ENCODE peak calls at places on chromosomes 13 and 19, in nine cellular contexts. F is A673, Z is GM23338, M is uterus, O is stomach, N is ovary, X is GM06990, U is WTC11, I is heart right ventricle. W is an unnamed sample.

GRCh38 chr13:113769881-113770280 is 10.9 kb downstream of the TMEM255B start:
- DNase-seq in F (no peak), Z (no peak), M (no peak), O (peak; percentile 11), N (no peak), X (no peak), U (no peak), I (no peak), W (no peak)

GRCh38 chr13:33351324-33351723 is 65.8 kb upstream of the STARD13 start:
- DNase-seq in F (peak; percentile 37), Z (no peak), M (no peak), O (no peak), N (no peak), X (no peak), U (no peak), I (peak; percentile 36), W (no peak)

GRCh38 chr13:24196593-24197197 is 36.2 kb downstream of the SPATA13 start:
- DNase-seq in F (no peak), Z (no peak), M (no peak), O (no peak), N (no peak), X (no peak), U (no peak), I (no peak), W (no peak)

GRCh38 chr19:52748336-52748950 is 13.6 kb upstream of the ZNF611 start:
- DNase-seq in F (peak; percentile 41), Z (peak; percentile 85), M (peak; percentile 39), O (no peak), N (peak; percentile 29), X (no peak), U (no peak), I (peak; percentile 8), W (peak; percentile 7)

GRCh38 chr19:13748169-13748884 is 16.0 kb upstream of the MRI1 start:
- DNase-seq in F (no peak), Z (peak; percentile 43), M (no peak), O (no peak), N (peak; percentile 54), X (no peak), U (no peak), I (no peak), W (no peak)

GRCh38 chr19:2391118-2391725 is 31.2 kb downstream of the TMPRSS9 start:
- DNase-seq in F (peak; percentile 82), Z (peak; percentile 79), M (no peak), O (peak; percentile 32), N (peak; percentile 56), X (no peak), U (no peak), I (peak; percentile 35), W (peak; percentile 26)

GRCh38 chr19:13014101-13014920 is 19.0 kb downstream of the NFIX start:
- DNase-seq in F (peak; percentile 50), Z (peak; percentile 70), M (peak; percentile 60), O (no peak), N (no peak), X (no peak), U (peak; percentile 73), I (no peak), W (no peak)

GRCh38 chr19:23439623-23440022 is 44.4 kb upstream of the ZNF91 start:
- DNase-seq in F (no peak), Z (peak; percentile 66), M (no peak), O (no peak), N (no peak), X (no peak), U (peak; percentile 38), I (no peak), W (no peak)

GRCh38 chr13:112510002-112510780 is 77.8 kb downstream of the TUBGCP3 start:
- DNase-seq in F (peak; percentile 65), Z (peak; percentile 95), M (no peak), O (no peak), N (no peak), X (no peak), U (peak; percentile 53), I (peak; percentile 13), W (peak; percentile 53)

GRCh38 chr19:34773555-34773864 is 495 bp upstream of the ZNF599 start:
- DNase-seq in F (no peak), Z (no peak), M (no peak), O (no peak), N (no peak), X (no peak), U (no peak), I (no peak), W (no peak)

GRCh38 chr19:46180701-46181385 is 32.8 kb downstream of the IGFL2 start:
- DNase-seq in F (no peak), Z (no peak), M (no peak), O (no peak), N (no peak), X (no peak), U (no peak), I (no peak), W (no peak)

GRCh38 chr19:16358456-16358855 is 33.8 kb downstream of the KLF2 start:
- DNase-seq in F (no peak), Z (no peak), M (no peak), O (no peak), N (no peak), X (no peak), U (no peak), I (no peak), W (no peak)

GRCh38 chr19:40410030-40410389 is 3.2 kb downstream of the PRX start:
- DNase-seq in F (no peak), Z (peak; percentile 73), M (no peak), O (no peak), N (no peak), X (peak; percentile 61), U (peak; percentile 56), I (no peak), W (no peak)

GRCh38 chr19:17677002-17677401 is 11.2 kb downstream of the UNC13A start:
- DNase-seq in F (no peak), Z (peak; percentile 67), M (no peak), O (no peak), N (peak; percentile 37), X (no peak), U (peak; percentile 45), I (no peak), W (no peak)

GRCh38 chr13:113969311-113969972 is 4.4 kb downstream of the C13orf46 start:
- DNase-seq in F (no peak), Z (no peak), M (no peak), O (no peak), N (no peak), X (no peak), U (no peak), I (no peak), W (no peak)

DNA sequence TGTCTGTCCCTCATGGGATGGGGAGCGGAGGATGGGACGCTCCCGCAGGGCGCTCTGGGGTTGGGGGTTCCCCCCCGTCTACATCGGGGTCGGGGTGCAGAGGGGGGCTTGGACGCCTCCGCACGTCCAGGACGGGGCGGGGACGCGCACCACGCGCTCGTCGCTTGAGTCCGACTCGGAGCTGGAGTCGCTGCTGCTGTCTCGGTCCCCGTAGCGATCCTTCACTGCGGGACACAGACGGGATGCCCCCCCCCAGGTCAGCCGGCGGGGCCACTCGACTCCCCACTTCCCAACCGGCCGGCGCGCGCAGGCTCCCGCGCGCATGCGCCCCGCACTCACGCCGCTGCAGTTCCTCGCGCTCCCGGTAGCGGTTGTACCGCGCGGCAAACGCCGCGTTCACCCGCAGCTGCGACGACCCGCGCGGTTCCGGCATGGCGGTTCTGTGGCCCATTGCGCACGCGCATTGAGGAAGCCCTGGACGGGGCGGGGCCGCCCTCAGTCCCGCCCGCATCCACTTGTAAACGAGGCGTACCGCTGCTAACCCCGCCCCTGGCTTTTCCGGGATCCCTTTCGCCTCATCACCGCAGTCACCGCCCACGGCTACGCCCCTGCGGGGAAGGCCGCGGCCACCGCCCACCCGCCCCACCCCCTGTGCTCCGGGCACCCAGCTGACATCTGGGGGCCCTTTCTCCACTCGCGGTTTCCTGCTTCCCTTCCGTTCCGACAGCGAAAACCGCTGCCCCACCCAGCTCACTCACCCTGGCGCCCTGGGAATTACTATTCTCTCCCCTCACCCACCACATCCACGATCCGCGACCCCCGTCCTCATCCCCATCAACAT is at the start of gene KRI1:
- DNase-seq in F (peak; percentile 99), Z (peak; percentile 98), M (peak; percentile 99), O (peak; percentile 99), N (peak; percentile 99), X (peak; percentile 99), U (peak; percentile 99), I (peak; percentile 98), W (peak; percentile 98)
- TF ChIP-seq CTCF in F (no peak), Z (peak; percentile 2), M (no peak), O (no peak), N (peak; percentile 72), X (no peak), U (no peak), I (no peak), W (peak; percentile 52)

GRCh38 chr19:31338069-31338767 is 11.0 kb downstream of the TSHZ3 start:
- DNase-seq in F (peak; percentile 63), Z (peak; percentile 89), M (peak; percentile 77), O (no peak), N (peak; percentile 84), X (no peak), U (peak; percentile 79), I (peak; percentile 68), W (peak; percentile 68)
- TF ChIP-seq CTCF in F (peak; percentile 62), Z (peak; percentile 70), M (peak; percentile 73), O (no peak), N (no peak), X (no peak), U (peak; percentile 56), I (peak; percentile 46), W (peak; percentile 50)

GRCh38 chr19:54231077-54231931 is 8.5 kb upstream of the LILRB3 start:
- DNase-seq in F (peak; percentile 89), Z (peak; percentile 97), M (peak; percentile 83), O (peak; percentile 92), N (peak; percentile 90), X (peak; percentile 51), U (peak; percentile 83), I (peak; percentile 87), W (peak; percentile 94)
- TF ChIP-seq CTCF in F (peak; percentile 99), Z (peak; percentile 98), M (peak; percentile 70), O (no peak), N (peak; percentile 85), X (peak; percentile 68), U (peak; percentile 58), I (peak; percentile 87), W (peak; percentile 92)

GRCh38 chr19:4278460-4278901 is 585 bp upstream of the SHD start:
- DNase-seq in F (no peak), Z (peak; percentile 59), M (no peak), O (no peak), N (no peak), X (no peak), U (no peak), I (no peak), W (no peak)
- TF ChIP-seq CTCF in F (no peak), Z (no peak), M (no peak), O (no peak), N (no peak), X (no peak), U (no peak), I (no peak), W (no peak)

W was measured in endothelial cell.